ENCODE peak calls at places on chromosomes 11 and 22, in eight cellular contexts. One of them, this sample, is unnamed.
A peak's percentile ranks its signal among the peaks of the same experiment; 100 is the strongest.

GRCh38 chr11:16737860-16738197 is 618 bp upstream of the C11orf58 start:
- DNase-seq in HCT116: peak; percentile 4
- DNase-seq in HepG2: peak; percentile 22
- DNase-seq in adrenal gland: no peak
- DNase-seq in stomach: no peak
- DNase-seq in vagina: no peak
- DNase-seq in IMR-90: peak; percentile 4
- DNase-seq in transverse colon: no peak
- DNase-seq in this sample: peak; percentile 6

GRCh38 chr11:12777208-12777874 is 103.1 kb downstream of the TEAD1 start:
- DNase-seq in HCT116: no peak
- DNase-seq in HepG2: peak; percentile 10
- DNase-seq in adrenal gland: no peak
- DNase-seq in stomach: no peak
- DNase-seq in vagina: peak; percentile 11
- DNase-seq in IMR-90: peak; percentile 83
- DNase-seq in transverse colon: no peak
- DNase-seq in this sample: no peak

GRCh38 chr22:49448546-49448945 is 379.1 kb downstream of the BRD1 start:
- DNase-seq in HCT116: no peak
- DNase-seq in HepG2: no peak
- DNase-seq in adrenal gland: no peak
- DNase-seq in stomach: no peak
- DNase-seq in vagina: no peak
- DNase-seq in IMR-90: no peak
- DNase-seq in transverse colon: no peak
- DNase-seq in this sample: no peak

GRCh38 chr11:11095971-11096370 is 238.1 kb upstream of the ZBED5 start:
- DNase-seq in HCT116: no peak
- DNase-seq in HepG2: no peak
- DNase-seq in adrenal gland: no peak
- DNase-seq in stomach: no peak
- DNase-seq in vagina: no peak
- DNase-seq in IMR-90: no peak
- DNase-seq in transverse colon: no peak
- DNase-seq in this sample: no peak

GRCh38 chr11:2580061-2580421 is 119.8 kb downstream of the KCNQ1OT1 start:
- DNase-seq in HCT116: no peak
- DNase-seq in HepG2: no peak
- DNase-seq in adrenal gland: peak; percentile 17
- DNase-seq in stomach: peak; percentile 23
- DNase-seq in vagina: no peak
- DNase-seq in IMR-90: no peak
- DNase-seq in transverse colon: no peak
- DNase-seq in this sample: no peak

GRCh38 chr11:12724301-12725046 is 50.3 kb downstream of the TEAD1 start:
- DNase-seq in HCT116: peak; percentile 92
- DNase-seq in HepG2: peak; percentile 64
- DNase-seq in adrenal gland: peak; percentile 89
- DNase-seq in stomach: peak; percentile 75
- DNase-seq in vagina: no peak
- DNase-seq in IMR-90: peak; percentile 95
- DNase-seq in transverse colon: peak; percentile 91
- DNase-seq in this sample: peak; percentile 80

GRCh38 chr11:84588131-84588829 is 1038.9 kb downstream of the DLG2 start:
- DNase-seq in HCT116: no peak
- DNase-seq in HepG2: no peak
- DNase-seq in adrenal gland: no peak
- DNase-seq in stomach: no peak
- DNase-seq in vagina: no peak
- DNase-seq in IMR-90: no peak
- DNase-seq in transverse colon: no peak
- DNase-seq in this sample: no peak

GRCh38 chr11:68009391-68010000 is 631 bp upstream of the ALDH3B1 start:
- DNase-seq in HCT116: no peak
- DNase-seq in HepG2: no peak
- DNase-seq in adrenal gland: no peak
- DNase-seq in stomach: no peak
- DNase-seq in vagina: no peak
- DNase-seq in IMR-90: peak; percentile 53
- DNase-seq in transverse colon: no peak
- DNase-seq in this sample: peak; percentile 55

GRCh38 chr22:50622723-50623327 is 5.1 kb downstream of the ARSA start:
- DNase-seq in HCT116: peak; percentile 67
- DNase-seq in HepG2: peak; percentile 68
- DNase-seq in adrenal gland: no peak
- DNase-seq in stomach: peak; percentile 92
- DNase-seq in vagina: peak; percentile 89
- DNase-seq in IMR-90: no peak
- DNase-seq in transverse colon: peak; percentile 93
- DNase-seq in this sample: peak; percentile 91

GRCh38 chr11:112265659-112266409 is 5.2 kb upstream of the PLET1 start:
- DNase-seq in HCT116: no peak
- DNase-seq in HepG2: no peak
- DNase-seq in adrenal gland: no peak
- DNase-seq in stomach: no peak
- DNase-seq in vagina: peak; percentile 82
- DNase-seq in IMR-90: peak; percentile 34
- DNase-seq in transverse colon: no peak
- DNase-seq in this sample: no peak

GRCh38 chr22:43631201-43631600 is 180.9 kb downstream of the EFCAB6 start:
- DNase-seq in HCT116: no peak
- DNase-seq in HepG2: no peak
- DNase-seq in adrenal gland: no peak
- DNase-seq in stomach: no peak
- DNase-seq in vagina: no peak
- DNase-seq in IMR-90: no peak
- DNase-seq in transverse colon: no peak
- DNase-seq in this sample: no peak

GRCh38 chr11:126115253-126115540 is 52.5 kb upstream of the CDON start:
- DNase-seq in HCT116: no peak
- DNase-seq in HepG2: no peak
- DNase-seq in adrenal gland: no peak
- DNase-seq in stomach: peak; percentile 91
- DNase-seq in vagina: no peak
- DNase-seq in IMR-90: no peak
- DNase-seq in transverse colon: peak; percentile 71
- DNase-seq in this sample: peak; percentile 64

GRCh38 chr11:62574363-62575057 is 819 bp upstream of the EEF1G start:
- DNase-seq in HCT116: no peak
- DNase-seq in HepG2: no peak
- DNase-seq in adrenal gland: no peak
- DNase-seq in stomach: peak; percentile 40
- DNase-seq in vagina: no peak
- DNase-seq in IMR-90: peak; percentile 29
- DNase-seq in transverse colon: peak; percentile 41
- DNase-seq in this sample: peak; percentile 38

GRCh38 chr11:86620796-86621575 is 51.4 kb downstream of the ME3 start:
- DNase-seq in HCT116: no peak
- DNase-seq in HepG2: no peak
- DNase-seq in adrenal gland: no peak
- DNase-seq in stomach: no peak
- DNase-seq in vagina: no peak
- DNase-seq in IMR-90: peak; percentile 73
- DNase-seq in transverse colon: no peak
- DNase-seq in this sample: peak; percentile 15

GRCh38 chr22:37566329-37566837 is 6.1 kb downstream of the CDC42EP1 start:
- DNase-seq in HCT116: no peak
- DNase-seq in HepG2: no peak
- DNase-seq in adrenal gland: no peak
- DNase-seq in stomach: no peak
- DNase-seq in vagina: no peak
- DNase-seq in IMR-90: no peak
- DNase-seq in transverse colon: peak; percentile 44
- DNase-seq in this sample: peak; percentile 35

GRCh38 chr22:19210188-19210587 is 31.7 kb upstream of the SLC25A1 start:
- DNase-seq in HCT116: no peak
- DNase-seq in HepG2: no peak
- DNase-seq in adrenal gland: no peak
- DNase-seq in stomach: no peak
- DNase-seq in vagina: no peak
- DNase-seq in IMR-90: no peak
- DNase-seq in transverse colon: no peak
- DNase-seq in this sample: no peak

GRCh38 chr22:27094633-27095308 is 437.4 kb downstream of the MIAT start:
- DNase-seq in HCT116: no peak
- DNase-seq in HepG2: no peak
- DNase-seq in adrenal gland: no peak
- DNase-seq in stomach: no peak
- DNase-seq in vagina: no peak
- DNase-seq in IMR-90: peak; percentile 51
- DNase-seq in transverse colon: no peak
- DNase-seq in this sample: no peak

GRCh38 chr11:12430912-12431311 is 53.5 kb downstream of the PARVA start:
- DNase-seq in HCT116: no peak
- DNase-seq in HepG2: peak; percentile 16
- DNase-seq in adrenal gland: peak; percentile 51
- DNase-seq in stomach: peak; percentile 72
- DNase-seq in vagina: no peak
- DNase-seq in IMR-90: peak; percentile 91
- DNase-seq in transverse colon: peak; percentile 74
- DNase-seq in this sample: peak; percentile 82

GRCh38 chr22:29311468-29312217 is 3.9 kb downstream of the RASL10A start:
- DNase-seq in HCT116: no peak
- DNase-seq in HepG2: no peak
- DNase-seq in adrenal gland: no peak
- DNase-seq in stomach: no peak
- DNase-seq in vagina: no peak
- DNase-seq in IMR-90: no peak
- DNase-seq in transverse colon: no peak
- DNase-seq in this sample: no peak

GRCh38 chr22:35430897-35431322 is 31.0 kb downstream of the MCM5 start:
- DNase-seq in HCT116: peak; percentile 32
- DNase-seq in HepG2: peak; percentile 55
- DNase-seq in adrenal gland: peak; percentile 92
- DNase-seq in stomach: peak; percentile 92
- DNase-seq in vagina: no peak
- DNase-seq in IMR-90: peak; percentile 96
- DNase-seq in transverse colon: peak; percentile 93
- DNase-seq in this sample: peak; percentile 90
- H3K36me3 ChIP-seq in HCT116: peaks cover 2% of the 10 kb centered on the region
- H3K36me3 ChIP-seq in HepG2: peaks cover 39% of the 10 kb centered on the region
- H3K36me3 ChIP-seq in adrenal gland: no peaks in the 10 kb centered on the region
- H3K36me3 ChIP-seq in stomach: peaks cover 30% of the 10 kb centered on the region
- H3K36me3 ChIP-seq in vagina: no peaks in the 10 kb centered on the region
- H3K36me3 ChIP-seq in IMR-90: no peaks in the 10 kb centered on the region
- H3K36me3 ChIP-seq in transverse colon: no peaks in the 10 kb centered on the region
- H3K36me3 ChIP-seq in this sample: no peaks in the 10 kb centered on the region

GRCh38 chr11:46348566-46348981 is 1.3 kb downstream of the DGKZ start:
- DNase-seq in HCT116: no peak
- DNase-seq in HepG2: no peak
- DNase-seq in adrenal gland: no peak
- DNase-seq in stomach: no peak
- DNase-seq in vagina: no peak
- DNase-seq in IMR-90: no peak
- DNase-seq in transverse colon: peak; percentile 39
- DNase-seq in this sample: peak; percentile 61
- TF ChIP-seq POLR2A in HCT116: no peak
- TF ChIP-seq POLR2A in HepG2: no peak
- TF ChIP-seq POLR2A in adrenal gland: no peak
- TF ChIP-seq POLR2A in stomach: no peak
- TF ChIP-seq POLR2A in vagina: no peak
- TF ChIP-seq POLR2A in IMR-90: no peak
- TF ChIP-seq POLR2A in transverse colon: no peak
- TF ChIP-seq POLR2A in this sample: no peak

GRCh38 chr11:64040684-64041267 is 5.0 kb downstream of the FLRT1 start:
- DNase-seq in HCT116: no peak
- DNase-seq in HepG2: peak; percentile 27
- DNase-seq in adrenal gland: no peak
- DNase-seq in stomach: no peak
- DNase-seq in vagina: no peak
- DNase-seq in IMR-90: no peak
- DNase-seq in transverse colon: no peak
- DNase-seq in this sample: peak; percentile 23
- H3K36me3 ChIP-seq in HCT116: no peaks in the 10 kb centered on the region
- H3K36me3 ChIP-seq in HepG2: no peaks in the 10 kb centered on the region
- H3K36me3 ChIP-seq in adrenal gland: no peaks in the 10 kb centered on the region
- H3K36me3 ChIP-seq in stomach: no peaks in the 10 kb centered on the region
- H3K36me3 ChIP-seq in vagina: no peaks in the 10 kb centered on the region
- H3K36me3 ChIP-seq in IMR-90: no peaks in the 10 kb centered on the region
- H3K36me3 ChIP-seq in transverse colon: no peaks in the 10 kb centered on the region
- H3K36me3 ChIP-seq in this sample: no peaks in the 10 kb centered on the region

GRCh38 chr11:438101-438844 is 3.5 kb downstream of the ANO9 start:
- DNase-seq in HCT116: no peak
- DNase-seq in HepG2: no peak
- DNase-seq in adrenal gland: no peak
- DNase-seq in stomach: no peak
- DNase-seq in vagina: no peak
- DNase-seq in IMR-90: no peak
- DNase-seq in transverse colon: no peak
- DNase-seq in this sample: no peak

GRCh38 chr11:440065-441042 is 1.5 kb downstream of the ANO9 start:
- DNase-seq in HCT116: no peak
- DNase-seq in HepG2: peak; percentile 32
- DNase-seq in adrenal gland: no peak
- DNase-seq in stomach: no peak
- DNase-seq in vagina: no peak
- DNase-seq in IMR-90: no peak
- DNase-seq in transverse colon: peak; percentile 66
- DNase-seq in this sample: no peak

GRCh38 chr11:437228-437870 is 4.5 kb downstream of the ANO9 start:
- DNase-seq in HCT116: no peak
- DNase-seq in HepG2: no peak
- DNase-seq in adrenal gland: no peak
- DNase-seq in stomach: no peak
- DNase-seq in vagina: no peak
- DNase-seq in IMR-90: no peak
- DNase-seq in transverse colon: no peak
- DNase-seq in this sample: no peak

GRCh38 chr11:441043-441417 is 781 bp downstream of the ANO9 start:
- DNase-seq in HCT116: no peak
- DNase-seq in HepG2: no peak
- DNase-seq in adrenal gland: no peak
- DNase-seq in stomach: no peak
- DNase-seq in vagina: no peak
- DNase-seq in IMR-90: no peak
- DNase-seq in transverse colon: no peak
- DNase-seq in this sample: peak; percentile 39

DNA sequence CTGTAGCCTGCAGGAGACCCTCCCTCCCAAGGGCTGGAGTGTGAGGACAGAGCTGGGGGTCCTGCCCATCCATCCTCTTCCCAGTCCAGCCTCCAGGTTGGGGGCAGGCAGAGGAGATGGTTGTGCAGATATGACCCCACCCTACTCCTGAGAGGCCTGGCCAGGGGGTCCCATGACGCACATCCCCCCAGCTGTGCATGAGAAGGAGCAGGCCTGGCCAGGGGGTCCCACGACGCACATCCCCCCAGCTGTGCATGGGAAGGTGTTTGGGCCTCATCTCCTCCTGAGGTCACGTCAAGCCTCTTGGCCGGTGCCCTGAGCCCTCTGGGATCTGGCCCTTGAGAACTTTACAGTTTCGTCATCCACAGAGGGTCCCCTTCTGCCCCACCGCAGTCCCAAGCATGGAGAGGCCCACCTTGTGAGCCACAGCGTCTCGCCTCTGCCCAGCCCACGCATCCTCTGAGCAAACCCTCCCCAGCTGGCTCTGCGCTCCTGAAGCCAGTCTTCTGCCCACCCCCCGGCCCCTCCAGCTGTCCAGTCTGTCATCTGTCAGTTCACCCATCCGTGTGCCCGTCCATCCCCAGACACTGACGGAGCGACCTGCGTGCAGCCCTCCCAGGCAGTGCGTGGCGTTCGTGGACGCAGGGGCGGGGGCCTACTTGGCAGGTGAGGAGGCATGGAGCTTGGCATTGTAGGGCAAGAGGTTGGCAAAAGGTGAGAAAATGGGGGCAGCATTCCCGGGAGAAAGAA is 2.3 kb downstream of the ANO9 start:
- DNase-seq in HCT116: no peak
- DNase-seq in HepG2: no peak
- DNase-seq in adrenal gland: no peak
- DNase-seq in stomach: no peak
- DNase-seq in vagina: no peak
- DNase-seq in IMR-90: no peak
- DNase-seq in transverse colon: no peak
- DNase-seq in this sample: no peak
- TF ChIP-seq POLR2A in HCT116: no peak
- TF ChIP-seq POLR2A in HepG2: no peak
- TF ChIP-seq POLR2A in adrenal gland: no peak
- TF ChIP-seq POLR2A in stomach: no peak
- TF ChIP-seq POLR2A in vagina: no peak
- TF ChIP-seq POLR2A in IMR-90: no peak
- TF ChIP-seq POLR2A in transverse colon: no peak
- TF ChIP-seq POLR2A in this sample: no peak

This sample was measured in body of pancreas.